ENCODE peak calls at places on chromosomes 3 and 15, in four cellular contexts. One of them, this sample, is unnamed.

GRCh38 chr3:188133219-188133618 is 20.7 kb upstream of the LPP start:
- DNase-seq in cardiac muscle cell: no peak
- DNase-seq in epithelial cell of esophagus: peak; percentile 22
- DNase-seq in neural crest cell: no peak
- DNase-seq in this sample: no peak

GRCh38 chr3:175207361-175207760 is 348.2 kb downstream of the NAALADL2 start:
- DNase-seq in cardiac muscle cell: no peak
- DNase-seq in epithelial cell of esophagus: no peak
- DNase-seq in neural crest cell: no peak
- DNase-seq in this sample: no peak

GRCh38 chr3:172138792-172139507 is 99.6 kb downstream of the FNDC3B start:
- DNase-seq in cardiac muscle cell: peak; percentile 18
- DNase-seq in epithelial cell of esophagus: peak; percentile 71
- DNase-seq in neural crest cell: peak; percentile 24
- DNase-seq in this sample: peak; percentile 68

GRCh38 chr15:51190424-51191068 is 95.8 kb upstream of the TNFAIP8L3 start:
- DNase-seq in cardiac muscle cell: no peak
- DNase-seq in neural crest cell: no peak
- DNase-seq in epithelial cell of esophagus: no peak
- DNase-seq in this sample: no peak

GRCh38 chr15:67869700-67870099 is 29.9 kb upstream of the RNU6-1 start:
- DNase-seq in epithelial cell of esophagus: no peak
- DNase-seq in neural crest cell: no peak
- DNase-seq in cardiac muscle cell: no peak
- DNase-seq in this sample: no peak

GRCh38 chr15:67176195-67176971 is 78.1 kb downstream of the AAGAB start:
- DNase-seq in neural crest cell: no peak
- DNase-seq in epithelial cell of esophagus: no peak
- DNase-seq in cardiac muscle cell: peak; percentile 91
- DNase-seq in this sample: peak; percentile 91

GRCh38 chr15:73109751-73110150 is 57.5 kb downstream of the NEO1 start:
- DNase-seq in epithelial cell of esophagus: no peak
- DNase-seq in cardiac muscle cell: no peak
- DNase-seq in neural crest cell: no peak
- DNase-seq in this sample: no peak

GRCh38 chr15:39919740-39920509 is at the start of gene GPR176:
- DNase-seq in epithelial cell of esophagus: peak; percentile 61
- DNase-seq in neural crest cell: peak; percentile 28
- DNase-seq in cardiac muscle cell: peak; percentile 57
- DNase-seq in this sample: no peak

GRCh38 chr3:119257654-119258410 is 17.2 kb upstream of the B4GALT4 start:
- DNase-seq in epithelial cell of esophagus: peak; percentile 19
- DNase-seq in cardiac muscle cell: no peak
- DNase-seq in neural crest cell: no peak
- DNase-seq in this sample: peak; percentile 19

GRCh38 chr3:94775746-94776145 is 712.9 kb downstream of the NSUN3 start:
- DNase-seq in epithelial cell of esophagus: no peak
- DNase-seq in neural crest cell: no peak
- DNase-seq in cardiac muscle cell: no peak
- DNase-seq in this sample: no peak

GRCh38 chr3:104604326-104605010 is 762.2 kb upstream of the ALCAM start:
- DNase-seq in epithelial cell of esophagus: peak; percentile 48
- DNase-seq in neural crest cell: no peak
- DNase-seq in cardiac muscle cell: peak; percentile 21
- DNase-seq in this sample: peak; percentile 33

GRCh38 chr3:141854559-141854958 is 21.9 kb upstream of the ATP1B3 start:
- DNase-seq in epithelial cell of esophagus: no peak
- DNase-seq in neural crest cell: no peak
- DNase-seq in cardiac muscle cell: no peak
- DNase-seq in this sample: no peak

GRCh38 chr3:113743006-113743639 is 2.9 kb downstream of the NAA50 start:
- DNase-seq in cardiac muscle cell: no peak
- DNase-seq in epithelial cell of esophagus: no peak
- DNase-seq in neural crest cell: no peak
- DNase-seq in this sample: peak; percentile 18

GRCh38 chr3:23480981-23481380 is 277.9 kb downstream of the UBE2E2 start:
- DNase-seq in neural crest cell: no peak
- DNase-seq in epithelial cell of esophagus: no peak
- DNase-seq in cardiac muscle cell: no peak
- DNase-seq in this sample: no peak

GRCh38 chr15:93382196-93382820 is 293.3 kb upstream of the RGMA start:
- DNase-seq in cardiac muscle cell: no peak
- DNase-seq in neural crest cell: no peak
- DNase-seq in epithelial cell of esophagus: no peak
- DNase-seq in this sample: no peak

GRCh38 chr3:48543271-48543866 is 13.2 kb downstream of the PFKFB4 start:
- DNase-seq in cardiac muscle cell: no peak
- DNase-seq in epithelial cell of esophagus: no peak
- DNase-seq in neural crest cell: no peak
- DNase-seq in this sample: no peak

GRCh38 chr3:179812096-179812382 is 159.2 kb downstream of the USP13 start:
- DNase-seq in cardiac muscle cell: no peak
- DNase-seq in epithelial cell of esophagus: no peak
- DNase-seq in neural crest cell: no peak
- DNase-seq in this sample: no peak

GRCh38 chr3:188148318-188148717 is 5.6 kb upstream of the LPP start:
- DNase-seq in cardiac muscle cell: no peak
- DNase-seq in epithelial cell of esophagus: no peak
- DNase-seq in neural crest cell: no peak
- DNase-seq in this sample: no peak

GRCh38 chr3:112074006-112074405 is 12.2 kb upstream of the C3orf52 start:
- DNase-seq in cardiac muscle cell: no peak
- DNase-seq in neural crest cell: no peak
- DNase-seq in epithelial cell of esophagus: peak; percentile 52
- DNase-seq in this sample: no peak

GRCh38 chr3:50165388-50166308 is 10.5 kb downstream of the SEMA3F start:
- DNase-seq in epithelial cell of esophagus: no peak
- DNase-seq in cardiac muscle cell: no peak
- DNase-seq in neural crest cell: no peak
- DNase-seq in this sample: peak; percentile 53

GRCh38 chr3:14532691-14533456 is 7.3 kb downstream of the GRIP2 start:
- DNase-seq in cardiac muscle cell: no peak
- DNase-seq in neural crest cell: no peak
- DNase-seq in epithelial cell of esophagus: peak; percentile 81
- DNase-seq in this sample: peak; percentile 78

GRCh38 chr15:66292261-66293084 is 895 bp upstream of the DIS3L start:
- DNase-seq in epithelial cell of esophagus: no peak
- DNase-seq in neural crest cell: no peak
- DNase-seq in cardiac muscle cell: no peak
- DNase-seq in this sample: no peak

GRCh38 chr3:40681658-40682055 is 156.9 kb downstream of the ZNF621 start:
- DNase-seq in neural crest cell: no peak
- DNase-seq in epithelial cell of esophagus: peak; percentile 59
- DNase-seq in cardiac muscle cell: no peak
- DNase-seq in this sample: no peak

GRCh38 chr3:126022741-126023359 is 53.9 kb downstream of the ROPN1B start:
- DNase-seq in neural crest cell: no peak
- DNase-seq in cardiac muscle cell: no peak
- DNase-seq in epithelial cell of esophagus: no peak
- DNase-seq in this sample: no peak

GRCh38 chr3:13528217-13528801 is 20.6 kb upstream of the FBLN2 start:
- DNase-seq in cardiac muscle cell: peak; percentile 45
- DNase-seq in epithelial cell of esophagus: no peak
- DNase-seq in neural crest cell: peak; percentile 29
- DNase-seq in this sample: peak; percentile 39

GRCh38 chr15:81411969-81412633 is 38.1 kb upstream of the TMC3 start:
- DNase-seq in epithelial cell of esophagus: no peak
- DNase-seq in cardiac muscle cell: peak; percentile 2
- DNase-seq in neural crest cell: no peak
- DNase-seq in this sample: no peak

GRCh38 chr15:81413851-81414250 is 39.8 kb upstream of the TMC3 start:
- DNase-seq in neural crest cell: no peak
- DNase-seq in cardiac muscle cell: no peak
- DNase-seq in epithelial cell of esophagus: no peak
- DNase-seq in this sample: no peak

GRCh38 chr15:81407679-81408078 is 33.7 kb upstream of the TMC3 start:
- DNase-seq in cardiac muscle cell: no peak
- DNase-seq in epithelial cell of esophagus: no peak
- DNase-seq in neural crest cell: no peak
- DNase-seq in this sample: no peak

GRCh38 chr15:81410318-81410753 is 36.3 kb upstream of the TMC3 start:
- DNase-seq in neural crest cell: peak; percentile 33
- DNase-seq in epithelial cell of esophagus: peak; percentile 95
- DNase-seq in cardiac muscle cell: peak; percentile 72
- DNase-seq in this sample: peak; percentile 82

DNA sequence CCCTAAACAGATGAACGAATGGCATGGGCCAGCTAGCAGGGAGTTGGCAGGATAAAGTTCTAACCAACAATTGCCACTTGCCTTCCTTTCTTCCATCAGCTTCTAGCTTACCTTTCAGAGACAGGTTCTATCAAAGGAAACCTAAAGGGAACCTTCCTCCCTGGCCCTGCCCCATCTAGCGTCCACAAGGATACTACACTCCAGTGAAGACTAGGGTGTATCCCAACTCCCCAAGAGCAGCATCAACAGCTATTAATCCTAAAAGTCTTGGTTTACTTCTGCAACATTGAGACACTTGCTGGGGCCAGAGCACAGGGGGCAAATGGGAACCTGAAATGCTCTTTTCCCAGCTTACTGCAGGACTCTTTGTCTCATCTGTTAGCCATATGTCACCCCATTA is 37.0 kb upstream of the TMC3 start:
- DNase-seq in neural crest cell: no peak
- DNase-seq in epithelial cell of esophagus: peak; percentile 19
- DNase-seq in cardiac muscle cell: no peak
- DNase-seq in this sample: no peak
- TF ChIP-seq CTCF in neural crest cell: no peak
- TF ChIP-seq CTCF in epithelial cell of esophagus: peak; percentile 18
- TF ChIP-seq CTCF in cardiac muscle cell: no peak
- TF ChIP-seq CTCF in this sample: no peak

DNA sequence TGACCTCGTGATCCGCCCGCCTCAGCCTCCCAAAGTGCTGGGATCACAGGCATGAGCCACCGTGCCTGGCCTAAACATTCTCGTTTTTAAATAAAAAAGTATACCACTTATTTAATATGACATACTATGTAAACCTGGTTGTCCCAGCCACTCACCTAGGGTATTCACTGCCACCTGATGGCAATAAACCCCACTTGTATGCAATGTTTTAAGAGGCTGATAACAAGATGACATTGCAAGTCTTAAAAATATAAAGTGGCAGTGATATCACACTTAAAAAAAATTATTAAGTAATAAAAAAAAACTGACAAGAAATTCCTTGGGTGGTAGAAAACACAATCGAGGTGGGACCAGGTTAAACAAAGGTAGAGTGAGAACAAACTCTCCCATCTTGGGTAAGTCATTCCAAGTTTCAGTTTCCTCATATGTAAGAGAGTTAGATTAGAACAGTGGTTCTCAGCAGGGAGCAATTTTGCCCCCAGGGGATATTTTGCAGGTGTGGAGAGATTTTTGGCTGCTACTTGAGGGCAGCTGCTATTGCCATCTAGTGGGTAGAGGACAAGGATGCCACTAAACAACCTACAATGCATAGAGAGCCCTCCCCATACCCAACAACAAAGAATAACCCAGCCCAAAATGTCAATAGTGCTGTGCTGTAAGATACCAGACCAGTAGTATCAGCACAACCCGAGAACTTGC is 14.5 kb downstream of the ARF4 start:
- DNase-seq in epithelial cell of esophagus: peak; percentile 82
- DNase-seq in neural crest cell: no peak
- DNase-seq in cardiac muscle cell: no peak
- DNase-seq in this sample: peak; percentile 89
- TF ChIP-seq CTCF in epithelial cell of esophagus: peak; percentile 71
- TF ChIP-seq CTCF in neural crest cell: peak; percentile 51
- TF ChIP-seq CTCF in cardiac muscle cell: peak; percentile 18
- TF ChIP-seq CTCF in this sample: peak; percentile 11

GRCh38 chr3:135310317-135310716 is 515.3 kb downstream of the EPHB1 start:
- DNase-seq in cardiac muscle cell: no peak
- DNase-seq in epithelial cell of esophagus: no peak
- DNase-seq in neural crest cell: no peak
- DNase-seq in this sample: no peak

GRCh38 chr3:135314227-135314626 is 519.2 kb downstream of the EPHB1 start:
- DNase-seq in epithelial cell of esophagus: no peak
- DNase-seq in cardiac muscle cell: no peak
- DNase-seq in neural crest cell: no peak
- DNase-seq in this sample: no peak

GRCh38 chr3:135311699-135312098 is 516.6 kb downstream of the EPHB1 start:
- DNase-seq in epithelial cell of esophagus: peak; percentile 1
- DNase-seq in neural crest cell: no peak
- DNase-seq in cardiac muscle cell: no peak
- DNase-seq in this sample: no peak
- TF ChIP-seq CTCF in epithelial cell of esophagus: no peak
- TF ChIP-seq CTCF in neural crest cell: no peak
- TF ChIP-seq CTCF in cardiac muscle cell: no peak
- TF ChIP-seq CTCF in this sample: no peak

GRCh38 chr15:44584162-44584749 is 47.3 kb downstream of the EIF3J start:
- DNase-seq in epithelial cell of esophagus: peak; percentile 65
- DNase-seq in cardiac muscle cell: peak; percentile 43
- DNase-seq in neural crest cell: no peak
- DNase-seq in this sample: peak; percentile 66
- TF ChIP-seq CTCF in epithelial cell of esophagus: peak; percentile 72
- TF ChIP-seq CTCF in cardiac muscle cell: peak; percentile 48
- TF ChIP-seq CTCF in neural crest cell: peak; percentile 38
- TF ChIP-seq CTCF in this sample: peak; percentile 37